ENCODE peak calls at places on chromosome 18, in six cellular contexts. Y is neural progenitor cell; T is body of pancreas; A is A549; S is endodermal cell; Z is CD4-positive, CD25-positive, alpha-beta regulatory T cell. K is an unnamed sample.

GRCh38 chr18:57975805-57976204 is 68.2 kb upstream of the NEDD4L start:
- DNase-seq in Z (no peak), S (no peak), Y (no peak), T (no peak), A (no peak), K (no peak)

GRCh38 chr18:6487968-6488367 is 73.3 kb upstream of the L3MBTL4 start:
- DNase-seq in S (peak; percentile 62), Y (no peak), Z (no peak), T (no peak), A (no peak), K (no peak)

GRCh38 chr18:2903006-2903405 is 56.2 kb downstream of the EMILIN2 start:
- DNase-seq in Z (no peak), Y (no peak), S (no peak), T (no peak), A (no peak), K (no peak)

GRCh38 chr18:24071779-24072178 is 57.2 kb downstream of the TTC39C start:
- DNase-seq in T (no peak), Y (no peak), A (peak; percentile 69), Z (no peak), S (no peak), K (no peak)

GRCh38 chr18:56291229-56291796 is 347.1 kb downstream of the TXNL1 start:
- DNase-seq in S (no peak), T (no peak), Y (no peak), Z (no peak), A (no peak), K (no peak)

GRCh38 chr18:42274488-42275137 is 319.6 kb downstream of the PIK3C3 start:
- DNase-seq in Z (peak; percentile 21), A (peak; percentile 34), S (peak; percentile 62), T (no peak), Y (peak; percentile 23), K (no peak)

GRCh38 chr18:10936211-10937053 is 212.9 kb downstream of the PIEZO2 start:
- DNase-seq in Z (no peak), T (no peak), Y (peak; percentile 17), A (no peak), S (no peak), K (no peak)

GRCh38 chr18:66328280-66328947 is 275.5 kb downstream of the CDH19 start:
- DNase-seq in T (no peak), A (no peak), Y (no peak), Z (no peak), S (peak; percentile 35), K (no peak)

GRCh38 chr18:76573325-76574025 is 78.4 kb upstream of the ZNF516 start:
- DNase-seq in A (peak; percentile 15), Z (no peak), T (no peak), Y (no peak), S (no peak), K (no peak)

GRCh38 chr18:23209031-23209430 is 73.7 kb downstream of the CABLES1 start:
- DNase-seq in T (no peak), S (no peak), A (no peak), Z (peak; percentile 25), Y (no peak), K (no peak)

GRCh38 chr18:42078711-42079110 is 123.7 kb downstream of the PIK3C3 start:
- DNase-seq in T (no peak), Z (peak; percentile 20), A (no peak), Y (no peak), S (no peak), K (no peak)

GRCh38 chr18:6566338-6566911 is 151.7 kb upstream of the L3MBTL4 start:
- DNase-seq in Z (no peak), A (no peak), Y (peak; percentile 72), T (no peak), S (no peak), K (no peak)

GRCh38 chr18:76490701-76491171 is 4.3 kb downstream of the ZNF516 start:
- DNase-seq in Z (peak; percentile 56), S (peak; percentile 86), T (peak; percentile 81), Y (peak; percentile 56), A (no peak), K (peak; percentile 48)

GRCh38 chr18:67300498-67300897 is 216.0 kb downstream of the DSEL start:
- DNase-seq in Z (peak; percentile 32), A (peak; percentile 9), T (no peak), S (no peak), Y (peak; percentile 27), K (peak; percentile 8)

GRCh38 chr18:7221424-7222155 is 9.3 kb upstream of the LRRC30 start:
- DNase-seq in S (peak; percentile 92), T (peak; percentile 53), Y (peak; percentile 91), Z (peak; percentile 5), A (peak; percentile 79), K (no peak)

GRCh38 chr18:56028514-56028913 is 440.5 kb upstream of the TCF4 start:
- DNase-seq in T (peak; percentile 12), Y (no peak), S (no peak), Z (no peak), A (peak; percentile 24), K (no peak)

GRCh38 chr18:54958711-54959625 is at the start of gene CCDC68:
- DNase-seq in A (peak; percentile 48), T (peak; percentile 80), Y (peak; percentile 53), Z (no peak), S (peak; percentile 80), K (no peak)

GRCh38 chr18:76126327-76126726 is 368.7 kb downstream of the ZNF516 start:
- DNase-seq in S (peak; percentile 82), Y (peak; percentile 64), Z (no peak), A (no peak), T (no peak), K (no peak)

GRCh38 chr18:73446502-73446901 is 578.7 kb upstream of the NETO1 start:
- DNase-seq in A (no peak), S (no peak), Z (no peak), T (no peak), Y (no peak), K (no peak)

GRCh38 chr18:56982756-56983155 is 164.1 kb upstream of the BOD1L2 start:
- DNase-seq in T (no peak), S (no peak), A (no peak), Z (no peak), Y (no peak), K (no peak)

GRCh38 chr18:69257861-69258458 is 142.7 kb upstream of the DOK6 start:
- DNase-seq in T (no peak), A (no peak), S (no peak), Y (no peak), Z (no peak), K (no peak)

GRCh38 chr18:46071894-46072867 is at the start of gene PSTPIP2:
- DNase-seq in S (peak; percentile 82), Z (peak; percentile 75), A (no peak), T (peak; percentile 76), Y (peak; percentile 72), K (peak; percentile 56)

GRCh38 chr18:45378308-45378707 is 237.0 kb upstream of the SLC14A2 start:
- DNase-seq in S (no peak), Z (no peak), Y (no peak), T (no peak), A (no peak), K (no peak)

GRCh38 chr18:22538463-22538862 is 120.7 kb upstream of the CTAGE1 start:
- DNase-seq in S (no peak), Z (no peak), T (peak; percentile 21), A (no peak), Y (no peak), K (no peak)

GRCh38 chr18:32300914-32301313 is 111.1 kb downstream of the MEP1B start:
- DNase-seq in Y (no peak), A (no peak), Z (no peak), T (no peak), S (no peak), K (no peak)

GRCh38 chr18:47215554-47216138 is 35.8 kb downstream of the SKOR2 start:
- DNase-seq in S (peak; percentile 60), Z (peak; percentile 40), Y (peak; percentile 76), A (peak; percentile 64), T (no peak), K (no peak)

GRCh38 chr18:73715228-73715670 is 432.4 kb downstream of the FBXO15 start:
- DNase-seq in Y (no peak), S (no peak), T (no peak), A (peak; percentile 12), Z (no peak), K (no peak)

GRCh38 chr18:12990662-12990976 is 543 bp upstream of the CEP192 start:
- DNase-seq in Z (no peak), Y (peak; percentile 79), T (no peak), S (no peak), A (no peak), K (no peak)

GRCh38 chr18:27250471-27250870 is 65.4 kb upstream of the CHST9 start:
- DNase-seq in Y (no peak), Z (no peak), T (no peak), A (no peak), S (no peak), K (no peak)

GRCh38 chr18:30150466-30151019 is 892.0 kb downstream of the DSC3 start:
- DNase-seq in Y (no peak), T (no peak), S (no peak), A (no peak), Z (no peak), K (no peak)

GRCh38 chr18:56889621-56890020 is 238.5 kb downstream of the WDR7 start:
- DNase-seq in A (no peak), S (no peak), Z (no peak), T (no peak), Y (no peak), K (no peak)

GRCh38 chr18:71223487-71223886 is 934.6 kb downstream of the SOCS6 start:
- DNase-seq in Z (no peak), S (no peak), Y (no peak), A (no peak), T (no peak), K (no peak)

GRCh38 chr18:71221405-71221804 is 932.6 kb downstream of the SOCS6 start:
- DNase-seq in S (no peak), T (no peak), Y (no peak), A (no peak), Z (no peak), K (no peak)
- H3K9me3 ChIP-seq in S (peaks cover 50% of the 10 kb centered on the region), T (no peaks in the 10 kb centered on the region), Y (no peaks in the 10 kb centered on the region), A (no peaks in the 10 kb centered on the region), Z (no peaks in the 10 kb centered on the region), K (no peaks in the 10 kb centered on the region)

DNA sequence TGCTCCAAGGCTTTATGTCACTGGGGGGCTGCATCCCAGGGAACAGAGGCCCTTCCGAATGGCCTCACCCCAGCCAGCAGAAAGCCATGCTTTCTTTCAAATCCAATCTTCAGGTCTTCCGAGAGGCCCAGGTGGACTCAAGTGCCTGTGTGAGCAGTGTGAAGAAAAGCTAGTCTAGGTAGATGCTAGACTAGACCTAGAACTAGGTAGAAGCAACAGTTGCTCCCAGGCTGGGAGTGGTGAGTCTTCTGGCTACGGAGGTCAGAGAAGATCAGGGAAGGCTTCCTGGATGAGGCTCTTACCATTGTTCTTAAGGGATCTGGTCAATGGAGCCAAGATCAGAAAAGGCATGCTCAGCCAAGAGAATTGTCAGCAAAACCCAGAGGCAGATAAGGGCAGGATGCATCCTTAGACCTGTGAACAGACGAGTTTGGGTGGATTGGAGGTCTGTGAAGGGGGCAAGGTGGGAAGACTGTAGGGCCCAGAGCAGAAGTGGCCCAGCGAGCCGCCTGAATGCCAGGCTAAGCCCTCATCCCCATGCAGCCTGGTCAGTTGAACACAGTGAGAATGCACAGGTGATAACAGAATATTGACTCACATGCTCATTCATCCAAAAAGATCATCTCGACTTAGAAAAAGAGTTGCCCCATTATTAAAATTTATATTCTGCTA is 110.8 kb downstream of the SMAD7 start:
- DNase-seq in S (no peak), Y (no peak), T (no peak), Z (no peak), A (no peak), K (no peak)
- H3K9me3 ChIP-seq in S (no peaks in the 10 kb centered on the region), Y (no peaks in the 10 kb centered on the region), T (no peaks in the 10 kb centered on the region), Z (no peaks in the 10 kb centered on the region), A (no peaks in the 10 kb centered on the region), K (no peaks in the 10 kb centered on the region)

GRCh38 chr18:80022613-80023012 is 11.6 kb upstream of the RBFA start:
- DNase-seq in Z (peak; percentile 29), S (no peak), T (no peak), A (peak; percentile 9), Y (peak; percentile 34), K (no peak)
- H3K9me3 ChIP-seq in Z (peaks cover 81% of the 10 kb centered on the region), S (peaks cover 62% of the 10 kb centered on the region), T (peaks cover 55% of the 10 kb centered on the region), A (peaks cover 12% of the 10 kb centered on the region), Y (peaks cover 43% of the 10 kb centered on the region), K (peaks cover 31% of the 10 kb centered on the region)

GRCh38 chr18:44198296-44199284 is 482.1 kb upstream of the SETBP1 start:
- DNase-seq in A (no peak), Z (no peak), T (no peak), Y (no peak), S (no peak), K (no peak)
- H3K9me3 ChIP-seq in A (no peaks in the 10 kb centered on the region), Z (no peaks in the 10 kb centered on the region), T (no peaks in the 10 kb centered on the region), Y (no peaks in the 10 kb centered on the region), S (no peaks in the 10 kb centered on the region), K (no peaks in the 10 kb centered on the region)

K was measured in T-helper 17 cell.